ENCODE peak calls at places on chromosomes 2 and 18, in nine cellular contexts. C, J, V, P, Q, I, A, E and W are unnamed samples.
A peak's percentile ranks its signal among the peaks of the same experiment; 100 is the strongest.

GRCh38 chr18:58716046-58716766 is 44.9 kb downstream of the MALT1 start:
- DNase-seq in C (no peak), J (no peak), V (no peak), P (no peak), Q (no peak), I (no peak), A (no peak), E (no peak), W (no peak)

GRCh38 chr18:2606335-2606734 is 35.0 kb downstream of the NDC80 start:
- DNase-seq in C (no peak), J (no peak), V (no peak), P (no peak), Q (no peak), I (no peak), A (no peak), E (no peak), W (no peak)

GRCh38 chr2:21356076-21356856 is 232.5 kb downstream of the TDRD15 start:
- DNase-seq in C (no peak), J (no peak), V (no peak), P (no peak), Q (no peak), I (no peak), A (no peak), E (no peak), W (no peak)

GRCh38 chr2:187985923-187986322 is 305.8 kb upstream of the GULP1 start:
- DNase-seq in C (peak; percentile 8), J (no peak), V (no peak), P (no peak), Q (no peak), I (no peak), A (no peak), E (no peak), W (no peak)

GRCh38 chr2:1497122-1497611 is 83.9 kb downstream of the TPO start:
- DNase-seq in C (no peak), J (no peak), V (no peak), P (peak; percentile 24), Q (peak; percentile 37), I (no peak), A (no peak), E (no peak), W (no peak)

GRCh38 chr2:100882645-100883613 is 63.0 kb downstream of the NPAS2 start:
- DNase-seq in C (no peak), J (peak; percentile 96), V (no peak), P (peak; percentile 83), Q (no peak), I (peak; percentile 28), A (peak; percentile 46), E (no peak), W (no peak)

GRCh38 chr2:187078297-187078696 is 229.3 kb upstream of the ZSWIM2 start:
- DNase-seq in C (peak; percentile 24), J (peak; percentile 23), V (no peak), P (no peak), Q (no peak), I (no peak), A (no peak), E (no peak), W (no peak)

GRCh38 chr2:119525574-119525973 is 1.3 kb upstream of the SCTR start:
- DNase-seq in C (no peak), J (no peak), V (no peak), P (no peak), Q (no peak), I (no peak), A (no peak), E (no peak), W (no peak)

GRCh38 chr2:15172825-15173224 is 388.3 kb downstream of the NBAS start:
- DNase-seq in C (no peak), J (peak; percentile 97), V (no peak), P (peak; percentile 55), Q (no peak), I (no peak), A (no peak), E (no peak), W (no peak)

GRCh38 chr2:15169326-15170038 is 391.7 kb downstream of the NBAS start:
- DNase-seq in C (no peak), J (peak; percentile 56), V (peak; percentile 46), P (no peak), Q (no peak), I (no peak), A (no peak), E (no peak), W (peak; percentile 79)

GRCh38 chr2:15168116-15168515 is 393.0 kb downstream of the NBAS start:
- DNase-seq in C (no peak), J (peak; percentile 27), V (no peak), P (no peak), Q (no peak), I (no peak), A (no peak), E (no peak), W (no peak)

GRCh38 chr2:15173506-15173905 is 387.6 kb downstream of the NBAS start:
- DNase-seq in C (no peak), J (no peak), V (no peak), P (no peak), Q (no peak), I (no peak), A (no peak), E (no peak), W (no peak)

DNA sequence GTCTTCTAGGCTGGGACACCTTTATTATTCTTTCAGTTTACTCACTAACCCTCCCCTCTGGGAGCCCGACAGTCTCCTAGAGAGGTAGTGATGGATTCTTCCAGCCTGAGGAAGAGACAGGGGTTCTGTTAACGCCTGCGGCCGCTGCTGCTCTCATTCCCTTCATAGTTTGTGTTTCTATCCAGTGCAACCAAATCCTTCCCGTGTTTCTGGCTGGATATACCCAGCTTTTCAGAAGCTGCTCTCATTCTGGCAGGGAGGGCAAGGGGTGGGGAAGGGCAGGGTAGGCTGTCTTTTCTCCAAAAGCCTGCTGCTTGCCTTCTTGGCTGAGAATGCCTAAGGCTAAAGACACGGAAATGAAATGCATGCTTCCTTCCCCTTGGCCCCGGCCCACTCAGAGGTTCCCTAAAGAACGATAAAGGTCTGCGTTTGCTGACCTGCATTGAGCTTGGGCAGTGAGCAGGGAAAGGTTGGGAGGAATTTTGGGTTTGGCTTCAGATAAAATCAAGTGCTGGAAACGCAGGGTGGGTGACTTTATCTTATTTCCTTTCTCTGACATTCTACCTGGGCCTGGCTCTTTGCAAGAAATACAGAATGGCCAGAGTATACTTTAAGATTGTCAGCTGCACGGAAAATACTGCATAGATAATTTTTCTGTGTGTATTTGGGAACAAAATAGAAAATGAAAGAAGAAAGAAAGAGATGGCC is 390.9 kb downstream of the NBAS start:
- DNase-seq in C (no peak), J (no peak), V (no peak), P (no peak), Q (no peak), I (no peak), A (no peak), E (no peak), W (peak; percentile 37)
- TF ChIP-seq POLR2A in C (no peak), J (no peak), V (no peak), P (no peak), Q (no peak), I (no peak), A (no peak), E (no peak), W (no peak)

GRCh38 chr2:136284226-136285119 is 166.5 kb upstream of the CXCR4 start:
- DNase-seq in C (no peak), J (no peak), V (no peak), P (no peak), Q (no peak), I (no peak), A (no peak), E (no peak), W (no peak)

GRCh38 chr2:136282238-136282775 is 164.4 kb upstream of the CXCR4 start:
- DNase-seq in C (no peak), J (no peak), V (no peak), P (no peak), Q (no peak), I (no peak), A (no peak), E (no peak), W (no peak)

GRCh38 chr2:136286423-136286822 is 168.5 kb upstream of the CXCR4 start:
- DNase-seq in C (no peak), J (no peak), V (no peak), P (no peak), Q (no peak), I (no peak), A (no peak), E (no peak), W (no peak)

DNA sequence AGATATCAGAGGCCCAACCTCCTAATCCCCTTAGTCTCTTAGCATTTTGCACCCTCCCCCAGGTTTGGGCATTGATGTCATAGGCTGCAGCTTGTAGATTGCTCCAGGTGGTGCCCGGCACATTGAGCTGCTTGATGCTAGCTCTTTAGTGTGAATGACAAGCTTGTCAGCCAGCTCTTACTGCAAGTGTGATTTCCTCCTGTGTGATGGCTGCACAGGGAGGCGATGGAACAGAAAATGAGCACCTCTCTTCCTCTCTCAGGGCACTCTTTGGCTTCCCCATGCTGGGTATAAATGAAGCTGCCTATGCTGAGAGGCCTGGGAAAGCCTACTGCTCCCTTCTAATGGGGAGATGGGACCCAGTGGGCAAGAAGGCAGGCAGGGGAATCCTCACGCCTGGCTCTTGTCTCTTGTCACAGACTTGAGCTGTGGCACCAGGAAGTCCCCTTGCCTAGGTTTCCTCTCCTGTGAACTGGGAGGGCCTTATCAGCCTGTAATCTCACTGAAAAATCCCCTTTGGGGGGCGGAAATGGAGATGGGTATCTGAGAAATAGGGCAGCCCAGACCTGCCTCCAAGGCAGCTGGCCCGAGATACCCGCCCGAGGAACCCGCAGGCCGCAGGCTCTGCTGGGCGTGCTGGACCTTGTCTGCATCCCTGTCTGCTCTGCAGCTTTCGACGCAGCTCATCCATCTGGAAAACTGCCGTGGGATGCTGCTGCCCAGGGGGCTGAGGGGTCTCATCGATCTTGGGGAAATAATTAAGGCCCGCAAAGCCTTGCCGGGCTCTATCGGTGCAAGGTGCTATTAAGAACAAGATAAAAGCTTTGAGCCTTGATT is 163.6 kb upstream of the CXCR4 start:
- DNase-seq in C (no peak), J (no peak), V (no peak), P (no peak), Q (no peak), I (no peak), A (no peak), E (no peak), W (no peak)
- TF ChIP-seq POLR2A in C (no peak), J (no peak), V (no peak), P (no peak), Q (no peak), I (no peak), A (no peak), E (no peak), W (no peak)

GRCh38 chr2:144521702-144522101 is 1.8 kb upstream of the ZEB2 start:
- DNase-seq in C (peak; percentile 50), J (no peak), V (no peak), P (no peak), Q (no peak), I (no peak), A (no peak), E (no peak), W (no peak)

GRCh38 chr2:144518744-144519596 is 949 bp downstream of the ZEB2 start:
- DNase-seq in C (peak; percentile 51), J (no peak), V (no peak), P (no peak), Q (no peak), I (no peak), A (no peak), E (no peak), W (no peak)

GRCh38 chr2:144520718-144521487 is 984 bp upstream of the ZEB2 start:
- DNase-seq in C (peak; percentile 27), J (no peak), V (no peak), P (no peak), Q (no peak), I (no peak), A (no peak), E (no peak), W (no peak)

GRCh38 chr2:144519597-144519933 is 354 bp downstream of the ZEB2 start:
- DNase-seq in C (no peak), J (no peak), V (no peak), P (no peak), Q (no peak), I (no peak), A (no peak), E (no peak), W (no peak)

GRCh38 chr2:144519934-144520717 is at the start of gene ZEB2:
- DNase-seq in C (peak; percentile 93), J (peak; percentile 12), V (peak; percentile 22), P (no peak), Q (no peak), I (no peak), A (peak; percentile 43), E (peak; percentile 80), W (no peak)
- TF ChIP-seq POLR2A in C (peak; percentile 98), J (no peak), V (no peak), P (peak; percentile 53), Q (peak; percentile 30), I (no peak), A (peak; percentile 67), E (no peak), W (peak; percentile 34)

GRCh38 chr2:237322564-237322963 is 91.4 kb downstream of the COL6A3 start:
- DNase-seq in C (peak; percentile 1), J (peak; percentile 20), V (peak; percentile 12), P (no peak), Q (no peak), I (peak; percentile 44), A (no peak), E (no peak), W (no peak)
- TF ChIP-seq POLR2A in C (no peak), J (no peak), V (no peak), P (no peak), Q (no peak), I (no peak), A (no peak), E (no peak), W (no peak)